ENCODE peak calls at places on chromosomes 5 and 9, in eight cellular contexts. H is GM10248; Q is nephron progenitor cell; Y is breast epithelium; S is CD4-positive, alpha-beta T cell; U is upper lobe of right lung; N is GM13976; X is fibroblast of the aortic adventitia. D is an unnamed sample.
A peak's percentile ranks its signal among the peaks of the same experiment; 100 is the strongest.

GRCh38 chr5:74624009-74624408 is 16.5 kb downstream of the ENC1 start:
- DNase-seq in X (no peak), U (no peak), Q (no peak), Y (no peak), N (no peak), S (no peak), H (no peak), D (no peak)

GRCh38 chr9:137000177-137000930 is 4.0 kb upstream of the CLIC3 start:
- DNase-seq in H (peak; percentile 84), U (no peak), Y (no peak), N (peak; percentile 86), Q (no peak), S (no peak), X (peak; percentile 39), D (peak; percentile 91)

GRCh38 chr5:76469656-76470290 is 66.7 kb downstream of the IQGAP2 start:
- DNase-seq in U (no peak), X (no peak), Y (no peak), Q (no peak), S (no peak), H (no peak), N (no peak), D (no peak)

GRCh38 chr5:65198777-65199120 is 283.0 kb downstream of the ADAMTS6 start:
- DNase-seq in N (no peak), S (no peak), Y (no peak), X (peak; percentile 99), U (no peak), Q (no peak), H (no peak), D (no peak)

GRCh38 chr5:179232091-179232490 is 113.2 kb downstream of the ADAMTS2 start:
- DNase-seq in H (no peak), S (no peak), Y (peak; percentile 42), U (peak; percentile 40), N (no peak), Q (no peak), X (no peak), D (no peak)

GRCh38 chr5:153496835-153497234 is 6.4 kb downstream of the GRIA1 start:
- DNase-seq in H (no peak), U (no peak), X (peak; percentile 66), Y (no peak), N (no peak), S (no peak), Q (no peak), D (no peak)

GRCh38 chr5:106418196-106418595 is 1252.5 kb downstream of the EFNA5 start:
- DNase-seq in H (no peak), S (no peak), U (no peak), Y (no peak), N (no peak), Q (no peak), X (no peak), D (no peak)

GRCh38 chr9:68685213-68685612 is 19.8 kb upstream of the PIP5K1B start:
- DNase-seq in S (no peak), N (no peak), Q (no peak), H (no peak), U (no peak), X (no peak), Y (no peak), D (no peak)

GRCh38 chr5:81907012-81907411 is 64.8 kb upstream of the ATG10 start:
- DNase-seq in S (no peak), H (no peak), Y (no peak), U (no peak), N (no peak), X (no peak), Q (no peak), D (no peak)

GRCh38 chr5:82639393-82640144 is 361.4 kb upstream of the RPS23 start:
- DNase-seq in X (peak; percentile 71), Y (no peak), U (no peak), Q (no peak), H (no peak), N (no peak), S (no peak), D (no peak)

GRCh38 chr9:36164989-36165388 is 4.2 kb upstream of the CCIN start:
- DNase-seq in N (no peak), Y (no peak), Q (peak; percentile 10), S (no peak), X (no peak), U (no peak), H (no peak), D (no peak)

GRCh38 chr5:33267741-33268140 is 173.0 kb upstream of the TARS1 start:
- DNase-seq in Q (no peak), U (no peak), X (no peak), H (no peak), Y (no peak), N (no peak), S (no peak), D (no peak)

GRCh38 chr5:10875201-10875768 is 114.3 kb upstream of the DAP start:
- DNase-seq in Y (no peak), X (no peak), N (no peak), H (no peak), S (no peak), U (no peak), Q (no peak), D (no peak)

GRCh38 chr5:72288923-72289322 is 31.1 kb downstream of the MRPS27 start:
- DNase-seq in Y (no peak), H (no peak), N (no peak), X (no peak), S (no peak), U (no peak), Q (no peak), D (no peak)

GRCh38 chr5:173903396-173904140 is 15.4 kb downstream of the CPEB4 start:
- DNase-seq in Y (no peak), Q (no peak), N (no peak), H (peak; percentile 15), S (no peak), X (no peak), U (no peak), D (peak; percentile 16)

GRCh38 chr9:88090151-88090581 is 48.1 kb downstream of the SPATA31C2 start:
- DNase-seq in H (no peak), X (peak; percentile 83), Q (peak; percentile 6), S (no peak), N (no peak), Y (no peak), U (no peak), D (no peak)

GRCh38 chr9:132547976-132548730 is 34.3 kb upstream of the BARHL1 start:
- DNase-seq in Y (no peak), H (no peak), N (no peak), X (no peak), S (no peak), Q (no peak), U (no peak), D (no peak)

GRCh38 chr5:148014276-148014675 is 49.5 kb upstream of the SPINK5 start:
- DNase-seq in Q (no peak), Y (no peak), U (no peak), N (no peak), X (peak; percentile 5), S (no peak), H (no peak), D (no peak)

GRCh38 chr5:57863661-57864060 is 381.1 kb upstream of the ACTBL2 start:
- DNase-seq in N (no peak), S (no peak), U (no peak), X (peak; percentile 37), H (no peak), Q (no peak), Y (no peak), D (no peak)

GRCh38 chr5:67971223-67971830 is 244.2 kb upstream of the PIK3R1 start:
- DNase-seq in Q (no peak), U (no peak), Y (no peak), X (peak; percentile 93), N (no peak), H (no peak), S (no peak), D (no peak)

GRCh38 chr9:130348881-130349280 is 83.3 kb downstream of the HMCN2 start:
- DNase-seq in Y (no peak), H (no peak), X (no peak), S (no peak), N (no peak), U (no peak), Q (no peak), D (no peak)

DNA sequence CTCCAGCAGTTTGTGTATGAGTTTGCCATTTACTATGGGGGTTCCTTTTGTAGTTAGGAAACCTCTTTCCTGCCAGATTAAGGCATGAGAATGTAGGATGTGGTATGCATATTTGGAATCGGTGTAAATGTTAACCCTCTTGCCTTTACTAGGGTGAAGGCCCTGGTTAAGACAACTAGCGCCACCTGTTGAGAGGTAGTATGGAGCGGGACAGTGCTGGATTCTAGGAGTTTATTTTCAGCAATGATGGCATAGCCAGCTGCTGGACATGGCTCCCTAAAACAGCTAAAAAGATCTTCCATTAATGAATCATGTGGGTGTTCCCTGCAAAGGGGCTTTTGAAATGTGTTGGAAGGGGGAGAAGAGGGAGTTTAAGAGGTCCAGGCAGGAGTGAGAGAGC is 30.7 kb upstream of the GPX3 start:
- DNase-seq in Q (no peak), X (no peak), N (no peak), U (no peak), H (no peak), Y (no peak), S (no peak), D (no peak)
- TF ChIP-seq CTCF in Q (no peak), X (no peak), N (no peak), U (no peak), H (no peak), Y (no peak), S (no peak), D (peak; percentile 9)

GRCh38 chr5:18305288-18305899 is 671.1 kb downstream of the TAF11L14 start:
- DNase-seq in H (peak; percentile 33), Q (peak; percentile 28), Y (no peak), N (peak; percentile 44), S (no peak), X (peak; percentile 47), U (no peak), D (peak; percentile 58)
- TF ChIP-seq CTCF in H (peak; percentile 79), Q (peak; percentile 81), Y (peak; percentile 48), N (peak; percentile 70), S (no peak), X (peak; percentile 76), U (peak; percentile 67), D (peak; percentile 66)

GRCh38 chr9:134135343-134136116 is at the start of gene WDR5:
- DNase-seq in S (peak; percentile 90), U (peak; percentile 97), Y (peak; percentile 92), H (peak; percentile 100), Q (peak; percentile 96), N (peak; percentile 100), X (peak; percentile 87), D (peak; percentile 100)
- TF ChIP-seq CTCF in S (no peak), U (peak; percentile 28), Y (no peak), H (peak; percentile 16), Q (no peak), N (peak; percentile 14), X (peak; percentile 31), D (peak; percentile 34)

GRCh38 chr5:96256795-96257470 is 176.1 kb downstream of the PCSK1 start:
- DNase-seq in H (no peak), S (no peak), U (no peak), Q (peak; percentile 12), N (no peak), Y (no peak), X (peak; percentile 86), D (peak; percentile 13)
- TF ChIP-seq CTCF in H (no peak), S (no peak), U (no peak), Q (no peak), N (no peak), Y (no peak), X (no peak), D (peak; percentile 9)